ENCODE peak calls at places on chromosomes 13 and 19, in seven cellular contexts. Q is gastrocnemius medialis, L is transverse colon, E is Peyer's patch, J is uterus, S is heart left ventricle, P is ovary. U is an unnamed sample.

GRCh38 chr19:51560339-51560738 is 10.7 kb upstream of the ZNF175 start:
- DNase-seq in P (no peak), S (no peak), E (no peak), J (no peak), Q (no peak), L (no peak), U (no peak)

GRCh38 chr19:38596057-38596981 is 21.4 kb downstream of the MAP4K1 start:
- DNase-seq in P (peak; percentile 69), Q (peak; percentile 83), E (peak; percentile 64), J (no peak), L (peak; percentile 52), S (no peak), U (no peak)

GRCh38 chr13:109569938-109570711 is 216.3 kb downstream of the IRS2 start:
- DNase-seq in S (no peak), E (no peak), J (no peak), P (no peak), Q (no peak), L (no peak), U (no peak)

GRCh38 chr13:26230703-26231102 is 8.6 kb upstream of the RNF6 start:
- DNase-seq in L (no peak), E (no peak), J (no peak), S (no peak), P (no peak), Q (no peak), U (no peak)

GRCh38 chr13:20590568-20590967 is 23.6 kb downstream of the IFT88 start:
- DNase-seq in P (no peak), E (no peak), J (no peak), S (no peak), Q (no peak), L (no peak), U (no peak)

GRCh38 chr19:6233827-6234511 is 45.8 kb downstream of the MLLT1 start:
- DNase-seq in J (peak; percentile 65), S (peak; percentile 88), E (peak; percentile 47), Q (peak; percentile 70), L (no peak), P (no peak), U (peak; percentile 89)

GRCh38 chr19:28680091-28680490 is 532.9 kb downstream of the UQCRFS1 start:
- DNase-seq in L (no peak), J (no peak), E (no peak), Q (no peak), P (no peak), S (no peak), U (no peak)

GRCh38 chr19:2333027-2333806 is 4.7 kb downstream of the SPPL2B start:
- DNase-seq in L (peak; percentile 64), J (no peak), P (no peak), S (no peak), Q (peak; percentile 89), E (peak; percentile 83), U (no peak)

GRCh38 chr13:28320884-28321574 is 173.9 kb downstream of the FLT1 start:
- DNase-seq in P (no peak), S (no peak), Q (no peak), L (no peak), E (no peak), J (no peak), U (no peak)

GRCh38 chr13:22107549-22107948 is 436.7 kb downstream of the FGF9 start:
- DNase-seq in Q (no peak), L (no peak), E (no peak), S (no peak), J (no peak), P (no peak), U (no peak)

GRCh38 chr19:4970558-4971423 is 1.9 kb downstream of the KDM4B start:
- DNase-seq in J (no peak), P (peak; percentile 54), L (peak; percentile 46), E (peak; percentile 61), Q (peak; percentile 83), S (no peak), U (no peak)

GRCh38 chr13:35961461-35962220 is 169.5 kb downstream of the DCLK1 start:
- DNase-seq in J (no peak), L (no peak), E (no peak), Q (no peak), P (no peak), S (no peak), U (no peak)

GRCh38 chr13:55432814-55433213 is 1707.9 kb upstream of the PRR20A start:
- DNase-seq in Q (no peak), S (no peak), E (no peak), J (no peak), P (no peak), L (no peak), U (no peak)

GRCh38 chr19:47719047-47719885 is 6.0 kb downstream of the EHD2 start:
- DNase-seq in S (peak; percentile 91), Q (peak; percentile 78), P (peak; percentile 95), J (peak; percentile 95), E (no peak), L (peak; percentile 80), U (peak; percentile 91)

GRCh38 chr13:95087746-95088305 is 213.4 kb downstream of the ABCC4 start:
- DNase-seq in P (no peak), Q (no peak), J (no peak), L (no peak), S (no peak), E (no peak), U (no peak)

GRCh38 chr13:59532405-59532804 is 631.3 kb downstream of the DIAPH3 start:
- DNase-seq in L (no peak), Q (no peak), J (no peak), E (no peak), P (no peak), S (no peak), U (no peak)

GRCh38 chr13:43522788-43523187 is 264.0 kb downstream of the ENOX1 start:
- DNase-seq in S (no peak), L (no peak), Q (no peak), E (no peak), P (no peak), J (no peak), U (no peak)

GRCh38 chr13:112767506-112768471 is 78.0 kb downstream of the ATP11A start:
- DNase-seq in L (peak; percentile 52), P (no peak), S (no peak), J (no peak), E (no peak), Q (peak; percentile 39), U (peak; percentile 90)

GRCh38 chr13:49443327-49443688 is 556 bp downstream of the CAB39L start:
- DNase-seq in L (no peak), P (no peak), S (no peak), Q (no peak), E (no peak), J (no peak), U (no peak)

GRCh38 chr13:46181799-46182490 is at the start of gene LCP1:
- DNase-seq in P (no peak), Q (no peak), L (peak; percentile 44), J (no peak), E (no peak), S (no peak), U (peak; percentile 47)

GRCh38 chr13:112648101-112648500 is 41.7 kb upstream of the ATP11A start:
- DNase-seq in P (no peak), S (no peak), L (no peak), J (no peak), Q (no peak), E (no peak), U (no peak)

GRCh38 chr19:1862424-1863307 is 713 bp downstream of the KLF16 start:
- DNase-seq in Q (no peak), J (no peak), P (peak; percentile 79), S (peak; percentile 42), L (peak; percentile 60), E (peak; percentile 78), U (peak; percentile 87)

GRCh38 chr19:31905980-31906948 is 439.1 kb upstream of the ZNF507 start:
- DNase-seq in E (no peak), S (peak; percentile 56), P (no peak), Q (peak; percentile 23), L (peak; percentile 9), J (peak; percentile 58), U (peak; percentile 90)

GRCh38 chr13:81540777-81541176 is 1199.9 kb upstream of the SPRY2 start:
- DNase-seq in S (no peak), L (no peak), E (no peak), J (no peak), P (no peak), Q (no peak), U (no peak)

GRCh38 chr13:114151031-114151430 is 18.6 kb upstream of the RASA3 start:
- DNase-seq in J (no peak), Q (no peak), S (no peak), P (no peak), L (no peak), E (peak; percentile 45), U (no peak)

GRCh38 chr19:10870501-10870954 is 825 bp upstream of the CARM1 start:
- DNase-seq in Q (no peak), S (no peak), J (no peak), L (no peak), E (no peak), P (no peak), U (peak; percentile 90)
- TF ChIP-seq POLR2A in Q (no peak), S (no peak), J (no peak), L (peak; percentile 14), E (no peak), P (no peak), U (no peak)

DNA sequence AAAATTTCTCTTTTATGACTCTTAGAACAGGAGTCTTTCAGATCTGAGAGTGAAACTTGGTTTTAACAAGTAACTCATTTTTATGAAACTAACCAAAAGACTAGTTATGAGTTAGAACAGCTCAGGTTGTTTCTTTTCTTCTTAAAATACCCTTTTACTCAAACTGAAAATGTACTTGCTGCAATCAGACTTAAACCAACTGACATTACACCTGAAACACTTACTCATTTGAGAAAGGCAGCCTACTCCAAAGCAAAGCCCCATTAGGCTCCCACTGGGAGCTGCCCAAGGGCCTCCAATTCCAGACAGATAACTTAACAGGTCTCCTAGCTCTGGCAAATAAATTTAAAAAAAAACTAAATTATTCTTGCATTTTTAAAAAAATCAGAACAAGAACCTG is 3.6 kb downstream of the FOXO1 start:
- DNase-seq in P (no peak), Q (no peak), S (no peak), E (no peak), J (no peak), L (no peak), U (no peak)
- H3K4me3 ChIP-seq in P (peak overlapping the region; percentile 78), Q (peak overlapping the region; percentile 96), S (peak overlapping the region; percentile 95), E (no peak overlapping the region), J (peak overlapping the region; percentile 99), L (peak overlapping the region; percentile 86), U (no peak overlapping the region)

DNA sequence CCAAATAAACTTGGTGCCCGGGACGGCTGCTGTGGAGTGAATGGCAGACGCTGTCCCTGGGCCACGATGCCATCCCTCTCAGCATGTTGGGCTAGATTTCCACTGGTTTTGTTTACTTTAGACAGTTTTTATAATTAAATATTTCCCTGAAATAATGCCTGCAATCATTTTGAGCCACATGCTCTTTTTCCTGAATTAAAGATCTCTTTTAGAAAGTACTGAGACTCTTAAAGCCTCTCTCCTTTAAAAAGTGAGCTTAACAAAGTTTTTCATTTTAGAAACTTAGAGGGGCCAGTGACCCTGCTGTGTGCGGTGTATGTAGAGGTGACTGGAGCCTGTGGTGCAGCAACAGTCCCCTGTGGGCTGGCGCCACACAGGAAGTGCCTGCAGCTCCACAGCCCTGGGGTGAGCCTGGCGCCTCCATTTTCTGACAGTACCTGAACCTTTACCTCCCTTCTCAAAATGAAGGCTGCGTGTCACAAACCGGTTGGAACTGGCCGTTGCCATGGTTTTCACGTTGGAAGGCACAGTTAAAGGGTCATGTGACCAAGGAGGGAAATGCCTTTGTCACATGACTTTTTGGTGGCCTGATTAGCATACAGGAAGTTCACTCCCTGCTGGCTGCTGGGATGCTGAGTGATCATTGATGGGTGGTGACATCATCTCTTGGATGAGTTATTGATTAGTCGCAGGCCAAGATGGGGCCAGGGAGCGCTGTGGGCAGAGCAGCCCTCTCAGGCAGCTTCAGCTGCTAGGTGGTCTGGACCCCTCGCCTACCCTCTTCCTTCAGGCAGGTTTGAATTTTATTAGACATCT is 26.3 kb downstream of the TSSK6 start:
- DNase-seq in E (peak; percentile 75), J (peak; percentile 76), L (peak; percentile 79), Q (peak; percentile 69), S (peak; percentile 77), P (peak; percentile 75), U (peak; percentile 87)
- TF ChIP-seq POLR2A in E (no peak), J (no peak), L (peak; percentile 20), Q (no peak), S (no peak), P (no peak), U (no peak)

GRCh38 chr19:55644842-55645511 is 1.5 kb downstream of the ZNF581 start:
- DNase-seq in S (no peak), L (no peak), P (peak; percentile 52), J (no peak), Q (no peak), E (no peak), U (no peak)
- H3K4me3 ChIP-seq in S (peak overlapping the region; percentile 89), L (no peak overlapping the region), P (no peak overlapping the region), J (no peak overlapping the region), Q (no peak overlapping the region), E (peak overlapping the region; percentile 92), U (no peak overlapping the region)

U was measured in lower leg skin.